ENCODE peak calls at places on chromosome 17, in eight cellular contexts. V is nephron progenitor cell; R is colonic mucosa; K is RCC 7860; N is NCI-H1105; L is CD8-positive, alpha-beta T cell; M is naive B cell; Q is tibial nerve. F is an unnamed sample.

GRCh38 chr17:51091635-51092034 is 29.0 kb downstream of the SPAG9 start:
- DNase-seq in V (no peak), R (no peak), K (no peak), L (no peak), M (no peak), N (no peak), Q (no peak), F (peak)

GRCh38 chr17:63477471-63478440 is 895 bp downstream of the ACE start:
- DNase-seq in N (no peak), Q (no peak), M (no peak), R (peak), L (no peak), V (no peak), K (no peak), F (peak)

GRCh38 chr17:8375738-8376259 is 705 bp downstream of the KRABD2 start:
- DNase-seq in M (no peak), R (peak), L (no peak), Q (no peak), K (no peak), N (peak), V (no peak), F (peak)

GRCh38 chr17:80970044-80970761 is 21.4 kb upstream of the CHMP6 start:
- DNase-seq in M (peak), K (no peak), L (peak), N (no peak), V (peak), R (no peak), Q (peak), F (peak)

GRCh38 chr17:47621293-47622178 is 28.2 kb upstream of the KPNB1 start:
- DNase-seq in N (no peak), L (no peak), Q (no peak), K (peak), V (peak), R (no peak), M (no peak), F (peak)

GRCh38 chr17:17305282-17305801 is 2.2 kb downstream of the NT5M start:
- DNase-seq in R (peak), V (peak), L (peak), K (no peak), M (peak), Q (no peak), N (no peak), F (peak)

GRCh38 chr17:36534117-36534880 is at the start of gene MYO19:
- DNase-seq in M (peak), K (peak), L (no peak), R (peak), V (peak), N (peak), Q (peak), F (peak)

GRCh38 chr17:15892679-15893332 is 52.1 kb upstream of the ADORA2B start:
- DNase-seq in K (no peak), M (no peak), N (no peak), V (no peak), Q (no peak), R (no peak), L (no peak), F (no peak)

GRCh38 chr17:27379863-27380533 is 76.2 kb upstream of the KSR1 start:
- DNase-seq in M (no peak), Q (peak), R (peak), V (no peak), N (no peak), K (no peak), L (no peak), F (no peak)

GRCh38 chr17:34154916-34155730 is 100.0 kb upstream of the CCL2 start:
- DNase-seq in K (no peak), V (no peak), R (no peak), M (no peak), N (no peak), L (no peak), Q (no peak), F (peak)

GRCh38 chr17:41917957-41918391 is 777 bp downstream of the ACLY start:
- DNase-seq in R (peak), M (no peak), Q (peak), L (peak), N (peak), K (peak), V (peak), F (peak)

GRCh38 chr17:8188408-8188839 is 1.6 kb downstream of the BORCS6 start:
- DNase-seq in V (no peak), N (no peak), R (no peak), M (no peak), L (no peak), Q (no peak), K (no peak), F (no peak)

GRCh38 chr17:78284146-78284545 is 52.7 kb downstream of the TMEM235 start:
- DNase-seq in M (no peak), Q (no peak), R (no peak), V (no peak), L (no peak), K (no peak), N (no peak), F (no peak)

GRCh38 chr17:45147102-45147580 is 1.1 kb upstream of the HEXIM1 start:
- DNase-seq in Q (peak), N (peak), R (no peak), M (no peak), L (no peak), K (peak), V (no peak), F (peak)

GRCh38 chr17:39667262-39668140 is 752 bp upstream of the PNMT start:
- DNase-seq in L (no peak), V (peak), K (no peak), M (no peak), R (no peak), Q (no peak), N (no peak), F (peak)

GRCh38 chr17:80832266-80832676 is 159.4 kb upstream of the CHMP6 start:
- DNase-seq in K (peak), L (no peak), Q (peak), V (no peak), M (no peak), R (peak), N (peak), F (peak)

GRCh38 chr17:80474231-80474932 is 2.0 kb downstream of the NPTX1 start:
- DNase-seq in L (no peak), R (no peak), M (no peak), K (peak), Q (no peak), N (no peak), V (peak), F (peak)

GRCh38 chr17:67606471-67606870 is 111.3 kb upstream of the NOL11 start:
- DNase-seq in Q (peak), V (no peak), M (no peak), R (peak), N (peak), L (no peak), K (no peak), F (no peak)

F was measured in NCI-H82.